ENCODE peak calls at places on chromosomes 4 and X, in nine cellular contexts. M, V, X, J, H, I, G, T and E are unnamed samples.

GRCh38 chr4:168449740-168450442 is 30.4 kb downstream of the DDX60L start:
- DNase-seq in M (no peak), V (no peak), X (no peak), J (peak), H (no peak), I (peak), G (peak), T (peak), E (no peak)

GRCh38 chr4:21451032-21451431 is 497.5 kb downstream of the KCNIP4 start:
- DNase-seq in M (no peak), V (no peak), X (no peak), J (no peak), H (no peak), I (no peak), G (no peak), T (no peak), E (no peak)

GRCh38 chr4:8504279-8505007 is 63.9 kb downstream of the TRMT44 start:
- DNase-seq in M (peak), V (no peak), X (peak), J (peak), H (peak), I (no peak), G (peak), T (no peak), E (no peak)

GRCh38 chr4:15668566-15669435 is 12.8 kb upstream of the FAM200B start:
- DNase-seq in M (no peak), V (no peak), X (no peak), J (no peak), H (no peak), I (no peak), G (no peak), T (no peak), E (no peak)

GRCh38 chr4:74033721-74034120 is 4.8 kb downstream of the CXCL3 start:
- DNase-seq in M (no peak), V (no peak), X (no peak), J (no peak), H (no peak), I (no peak), G (no peak), T (no peak), E (no peak)

GRCh38 chr4:143424276-143424675 is 87.6 kb downstream of the GAB1 start:
- DNase-seq in M (no peak), V (no peak), X (no peak), J (no peak), H (no peak), I (no peak), G (no peak), T (no peak), E (no peak)

GRCh38 chr4:128285085-128286023 is 2.3 kb downstream of the PGRMC2 start:
- DNase-seq in M (no peak), V (no peak), X (no peak), J (no peak), H (peak), I (no peak), G (peak), T (peak), E (peak)

GRCh38 chr4:139560396-139561084 is 4.5 kb upstream of the SETD7 start:
- DNase-seq in M (peak), V (no peak), X (no peak), J (peak), H (no peak), I (peak), G (peak), T (no peak), E (no peak)

GRCh38 chr4:88698539-88698938 is 910 bp upstream of the NAP1L5 start:
- DNase-seq in M (no peak), V (no peak), X (no peak), J (no peak), H (no peak), I (no peak), G (no peak), T (no peak), E (no peak)

GRCh38 chr4:54784188-54784671 is 126.5 kb downstream of the KIT start:
- DNase-seq in M (no peak), V (no peak), X (no peak), J (peak), H (peak), I (no peak), G (peak), T (peak), E (peak)

GRCh38 chr4:47482326-47482725 is 2.7 kb upstream of the ATP10D start:
- DNase-seq in M (no peak), V (no peak), X (no peak), J (no peak), H (no peak), I (no peak), G (no peak), T (no peak), E (no peak)

GRCh38 chrX:12843668-12844279 is 23.1 kb upstream of the TLR7 start:
- DNase-seq in M (no peak), V (no peak), X (no peak), J (no peak), H (no peak), I (peak), G (no peak), T (no peak), E (no peak)

GRCh38 chr4:90328558-90328957 is 201.4 kb downstream of the CCSER1 start:
- DNase-seq in M (peak), V (no peak), X (peak), J (no peak), H (no peak), I (no peak), G (peak), T (peak), E (peak)

GRCh38 chr4:146340798-146341197 is 126.5 kb downstream of the REELD1 start:
- DNase-seq in M (peak), V (no peak), X (peak), J (no peak), H (no peak), I (no peak), G (no peak), T (no peak), E (no peak)

GRCh38 chr4:137514401-137515116 is 17.7 kb downstream of the PCDH18 start:
- DNase-seq in M (no peak), V (no peak), X (no peak), J (no peak), H (no peak), I (no peak), G (no peak), T (no peak), E (no peak)

GRCh38 chrX:9197231-9197630 is 163.3 kb upstream of the FAM9B start:
- DNase-seq in M (no peak), V (no peak), X (no peak), J (no peak), H (no peak), I (no peak), G (no peak), T (no peak), E (no peak)